ENCODE peak calls at places on chromosomes 7 and 10, in four cellular contexts. B, V, Q and S are unnamed samples.

GRCh38 chr10:44383749-44384600 is 922 bp downstream of the CXCL12 start:
- DNase-seq in B (no peak), V (no peak), Q (no peak), S (no peak)

GRCh38 chr10:14918964-14919363 is 34.9 kb downstream of the DCLRE1C start:
- DNase-seq in B (no peak), V (no peak), Q (no peak), S (no peak)

GRCh38 chr10:101066146-101066889 is 4.5 kb downstream of the KAZALD1 start:
- DNase-seq in B (peak; percentile 87), V (peak; percentile 74), Q (peak; percentile 86), S (no peak)

GRCh38 chr10:49187044-49187484 is 1.1 kb downstream of the TMEM273 start:
- DNase-seq in B (no peak), V (no peak), Q (no peak), S (no peak)

GRCh38 chr7:21218155-21218554 is 209.7 kb upstream of the SP4 start:
- DNase-seq in B (no peak), V (no peak), Q (no peak), S (no peak)

GRCh38 chr7:94067506-94067905 is 63.4 kb upstream of the BET1 start:
- DNase-seq in B (no peak), V (no peak), Q (no peak), S (no peak)

GRCh38 chr7:22651534-22652243 is 75.3 kb upstream of the IL6 start:
- DNase-seq in B (no peak), V (no peak), Q (no peak), S (no peak)

GRCh38 chr10:60139798-60140566 is 233.6 kb upstream of the CCDC6 start:
- DNase-seq in B (no peak), V (no peak), Q (no peak), S (no peak)

GRCh38 chr10:124995605-124996004 is 53.7 kb downstream of the ZRANB1 start:
- DNase-seq in B (no peak), V (no peak), Q (no peak), S (no peak)
- TF ChIP-seq TCF7L2 in B (no peak), V (no peak), Q (no peak), S (no peak)

GRCh38 chr10:121910673-121911420 is 17.0 kb downstream of the ATE1 start:
- DNase-seq in B (no peak), V (no peak), Q (no peak), S (no peak)
- TF ChIP-seq TCF7L2 in B (no peak), V (no peak), Q (no peak), S (no peak)

DNA sequence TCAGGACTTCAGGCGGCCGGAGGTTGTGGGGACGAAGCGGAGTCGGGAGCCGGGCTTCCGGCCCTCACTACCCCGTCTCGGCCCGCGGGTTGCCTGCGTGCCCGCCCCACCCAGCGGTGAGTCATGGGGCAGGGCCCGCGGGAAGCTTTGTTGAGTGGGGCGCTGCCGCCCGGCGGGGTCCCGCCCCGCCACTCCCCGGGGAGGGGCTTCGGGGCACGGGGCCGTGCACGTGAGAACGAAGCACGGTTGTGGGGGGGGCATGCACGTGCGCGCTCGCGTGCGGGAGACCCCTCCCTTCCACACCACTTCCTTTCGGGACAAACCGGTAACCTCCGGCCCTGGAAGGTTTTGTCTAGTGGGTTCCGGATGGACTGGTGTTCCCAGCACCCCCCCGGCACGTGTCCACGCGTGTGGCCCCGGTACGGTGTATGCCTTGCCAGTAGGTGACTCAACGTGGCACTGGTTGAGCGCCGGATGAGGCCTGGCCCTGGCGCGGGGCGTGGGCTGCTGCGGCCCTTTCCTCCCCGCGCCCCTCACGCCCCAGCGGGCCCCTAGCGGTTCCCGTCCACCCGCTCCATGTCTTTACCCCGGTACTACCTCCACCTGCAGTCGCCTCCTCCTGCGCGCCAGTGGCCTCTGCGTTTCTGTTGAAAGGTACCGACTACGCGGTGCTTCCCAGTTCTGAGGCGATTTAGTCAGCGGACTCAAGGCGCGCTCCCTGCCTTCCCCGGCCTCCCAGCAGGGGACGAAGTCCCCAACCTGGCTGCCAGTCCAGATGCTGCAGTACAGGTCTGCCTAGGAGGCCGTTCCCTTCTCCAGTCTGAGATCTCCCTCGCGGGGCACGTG is 3.1 kb downstream of the ADIRF start:
- DNase-seq in B (peak; percentile 88), V (no peak), Q (no peak), S (peak; percentile 80)
- TF ChIP-seq TCF7L2 in B (peak; percentile 96), V (no peak), Q (no peak), S (peak; percentile 92)

DNA sequence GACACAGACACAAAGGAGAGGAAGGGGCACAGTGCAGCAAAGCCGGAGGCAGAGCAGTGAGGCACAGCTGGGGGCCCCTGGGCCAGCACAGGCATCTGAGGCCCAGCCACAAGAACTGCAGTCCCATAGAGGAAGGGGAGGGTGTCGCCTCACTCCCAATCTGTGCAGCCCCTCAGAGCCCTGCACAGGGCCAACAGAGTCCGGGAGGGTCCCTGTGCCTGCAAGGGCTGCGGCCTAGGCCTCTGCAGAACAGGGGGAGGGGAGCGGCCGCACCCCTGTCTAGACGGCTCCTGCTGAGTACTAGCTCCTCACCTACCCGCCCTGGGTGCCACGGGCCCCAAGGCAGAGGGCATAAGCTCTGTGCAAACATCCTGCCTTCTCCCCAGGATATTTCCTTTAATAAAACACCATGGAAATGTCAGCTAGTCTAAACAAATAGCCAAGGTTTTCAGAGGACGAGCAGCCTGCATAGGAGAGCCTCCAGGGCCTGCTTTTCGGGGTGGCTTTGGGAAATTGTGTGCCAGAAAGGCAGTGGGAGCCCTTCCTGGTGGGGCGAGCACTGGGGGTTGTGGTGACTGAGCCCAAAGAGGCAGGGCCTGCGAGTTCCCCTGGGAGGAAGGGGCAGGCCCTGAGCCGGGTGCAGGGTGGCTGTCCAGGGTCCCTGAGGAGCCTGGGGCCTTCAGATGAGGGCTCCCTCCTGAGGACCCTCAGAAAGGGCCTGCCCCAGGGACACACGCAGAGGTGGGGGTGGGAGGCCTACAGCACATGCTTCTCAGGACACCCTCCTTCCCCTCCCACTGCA is 32.2 kb upstream of the RET start:
- DNase-seq in B (no peak), V (no peak), Q (no peak), S (no peak)
- TF ChIP-seq TCF7L2 in B (no peak), V (no peak), Q (no peak), S (no peak)

DNA sequence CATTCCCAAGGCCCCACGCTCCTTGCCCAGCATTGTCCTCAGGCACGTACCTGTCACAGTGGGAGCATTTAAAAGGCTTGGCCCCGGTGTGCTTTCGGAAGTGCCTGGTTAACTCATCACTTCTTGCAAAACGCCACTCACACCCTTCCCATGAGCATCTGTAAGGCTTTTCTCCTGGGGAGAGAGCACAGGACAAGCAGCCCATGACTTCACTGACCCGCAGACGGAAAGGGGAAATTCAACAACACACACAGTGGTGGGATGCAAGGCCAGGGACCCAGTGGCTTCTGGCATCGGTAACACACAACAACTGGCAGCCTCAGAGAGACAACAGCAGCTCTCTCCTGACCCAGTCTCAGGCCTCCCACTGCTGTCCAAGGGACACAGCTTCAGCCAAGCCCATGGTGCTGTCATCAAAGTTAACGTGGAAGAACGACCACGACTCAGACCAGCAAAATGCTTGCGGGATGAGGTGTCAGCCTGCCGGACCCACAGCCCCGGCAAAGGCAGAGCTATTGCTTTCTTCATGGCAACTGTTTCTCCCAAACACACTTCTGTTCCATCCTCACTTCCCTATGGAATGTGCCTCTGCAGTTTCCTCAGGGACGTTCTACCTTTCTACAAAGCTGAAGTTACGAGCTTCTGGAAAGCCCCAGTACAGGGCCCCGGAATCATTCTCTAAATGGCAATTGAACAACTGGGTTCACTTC is 4.8 kb downstream of the KLF6 start:
- DNase-seq in B (no peak), V (no peak), Q (no peak), S (no peak)
- TF ChIP-seq TCF7L2 in B (no peak), V (no peak), Q (no peak), S (no peak)

GRCh38 chr10:110827410-110827809 is 44.3 kb upstream of the PDCD4 start:
- DNase-seq in B (no peak), V (no peak), Q (peak; percentile 24), S (no peak)

GRCh38 chr10:110828525-110828924 is 43.2 kb upstream of the PDCD4 start:
- DNase-seq in B (no peak), V (no peak), Q (no peak), S (no peak)

GRCh38 chr10:110827872-110828271 is 43.9 kb upstream of the PDCD4 start:
- DNase-seq in B (no peak), V (no peak), Q (no peak), S (no peak)

GRCh38 chr10:110833234-110833940 is 38.3 kb upstream of the PDCD4 start:
- DNase-seq in B (no peak), V (peak; percentile 15), Q (peak; percentile 62), S (no peak)

DNA sequence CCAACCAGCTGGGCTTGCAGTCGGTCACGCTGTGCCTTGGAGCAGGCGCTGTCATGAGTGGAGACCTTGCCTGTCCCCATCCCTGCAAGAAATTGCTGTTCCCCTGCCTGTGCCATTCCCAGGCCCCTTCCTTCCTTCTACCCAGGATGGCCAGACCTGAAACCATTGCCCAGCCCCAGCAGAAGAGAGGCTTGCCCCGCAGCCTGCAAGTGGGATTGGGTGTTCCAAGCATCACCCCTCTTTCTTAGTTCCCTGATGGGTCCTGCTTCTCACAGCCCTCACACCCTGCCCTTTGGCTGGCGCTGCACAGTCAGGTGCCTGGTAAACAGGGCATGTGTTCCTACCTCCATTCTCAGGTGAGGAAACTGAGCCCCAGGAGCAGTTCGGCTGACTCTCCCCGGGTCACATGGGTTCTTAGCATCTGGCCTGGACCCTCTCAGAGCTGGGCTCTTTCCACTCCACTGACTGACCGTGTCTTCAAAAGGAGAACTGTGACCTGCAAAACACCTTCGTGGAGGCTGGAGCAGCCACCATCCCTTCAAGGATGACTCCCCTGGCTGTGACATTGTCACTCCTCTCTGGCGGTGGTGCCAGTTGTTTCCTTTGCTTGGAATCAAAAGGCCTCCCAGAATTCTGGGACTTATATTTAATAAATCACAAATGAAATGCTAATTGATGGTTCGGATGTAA is 41.9 kb upstream of the PDCD4 start:
- DNase-seq in B (no peak), V (no peak), Q (no peak), S (no peak)
- TF ChIP-seq TCF7L2 in B (no peak), V (no peak), Q (no peak), S (no peak)

GRCh38 chr10:6748981-6749630 is 169.0 kb upstream of the PRKCQ start:
- DNase-seq in B (peak; percentile 56), V (no peak), Q (no peak), S (no peak)
- TF ChIP-seq TCF7L2 in B (no peak), V (no peak), Q (no peak), S (no peak)

GRCh38 chr10:29304259-29305030 is 15.6 kb downstream of the LYZL1 start:
- DNase-seq in B (peak; percentile 62), V (peak; percentile 64), Q (peak; percentile 68), S (peak; percentile 39)

GRCh38 chr10:29302499-29302898 is 13.6 kb downstream of the LYZL1 start:
- DNase-seq in B (no peak), V (no peak), Q (no peak), S (no peak)

GRCh38 chr10:29306688-29307087 is 17.8 kb downstream of the LYZL1 start:
- DNase-seq in B (no peak), V (no peak), Q (no peak), S (no peak)

GRCh38 chr10:29301359-29301910 is 12.6 kb downstream of the LYZL1 start:
- DNase-seq in B (no peak), V (no peak), Q (no peak), S (no peak)

DNA sequence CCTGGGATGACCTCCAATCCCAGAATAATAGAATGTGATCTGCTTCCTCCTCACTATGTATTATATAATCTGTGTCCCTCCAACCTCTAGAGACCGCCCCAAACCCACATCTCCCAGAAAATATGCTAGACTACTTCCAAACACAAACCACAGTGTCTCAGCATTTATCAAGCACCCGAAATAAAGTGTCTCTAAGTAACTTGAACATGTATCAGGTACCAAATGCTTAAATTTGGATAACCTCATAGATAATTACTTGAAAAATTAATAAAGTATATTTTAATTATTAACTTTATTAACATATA is 16.1 kb downstream of the LYZL1 start:
- DNase-seq in B (no peak), V (no peak), Q (no peak), S (no peak)
- TF ChIP-seq TCF7L2 in B (no peak), V (no peak), Q (no peak), S (no peak)